ENCODE peak calls at places on chromosomes 7 and 10, in five cellular contexts. K is NB4, Y is astrocyte, Q is GM20000, L is natural killer cell. S is an unnamed sample.

GRCh38 chr7:110541962-110542361 is 549.0 kb upstream of the LRRN3 start:
- DNase-seq in K (no peak), Y (peak), Q (no peak), L (no peak), S (peak)

GRCh38 chr7:85600425-85600824 is 413.6 kb upstream of the SEMA3D start:
- DNase-seq in K (no peak), Y (no peak), Q (no peak), L (no peak), S (no peak)

GRCh38 chr7:20542594-20542993 is 72.9 kb upstream of the ABCB5 start:
- DNase-seq in K (no peak), Y (peak), Q (no peak), L (no peak), S (no peak)

GRCh38 chr7:121449304-121449703 is 53.2 kb upstream of the FAM3C start:
- DNase-seq in K (no peak), Y (no peak), Q (no peak), L (no peak), S (no peak)

GRCh38 chr10:46251857-46252847 is 34.6 kb upstream of the ANTXRL start:
- DNase-seq in K (no peak), Y (no peak), Q (no peak), L (no peak), S (no peak)

GRCh38 chr10:133010095-133010837 is 67.9 kb upstream of the CFAP46 start:
- DNase-seq in K (no peak), Y (no peak), Q (peak), L (no peak), S (no peak)

GRCh38 chr10:60937784-60938654 is 6.0 kb downstream of the RHOBTB1 start:
- DNase-seq in K (no peak), Y (peak), Q (no peak), L (no peak), S (no peak)

GRCh38 chr7:47905071-47905920 is 43.0 kb downstream of the PKD1L1 start:
- DNase-seq in K (no peak), Y (peak), Q (no peak), L (no peak), S (peak)

GRCh38 chr7:118861581-118861980 is 637.1 kb downstream of the ANKRD7 start:
- DNase-seq in K (no peak), Y (no peak), Q (no peak), L (no peak), S (no peak)

GRCh38 chr7:52831321-52831720 is 204.1 kb upstream of the POM121L12 start:
- DNase-seq in K (no peak), Y (peak), Q (no peak), L (no peak), S (no peak)

GRCh38 chr10:63716174-63716573 is 195.0 kb downstream of the REEP3 start:
- DNase-seq in K (peak), Y (no peak), Q (no peak), L (no peak), S (no peak)

GRCh38 chr7:129271500-129272355 is 46.9 kb downstream of the AHCYL2 start:
- DNase-seq in K (peak), Y (peak), Q (peak), L (peak), S (no peak)

GRCh38 chr10:3046941-3047621 is 20.3 kb upstream of the PFKP start:
- DNase-seq in K (no peak), Y (peak), Q (no peak), L (no peak), S (no peak)

GRCh38 chr7:130490287-130490686 is 1.6 kb upstream of the MEST start:
- DNase-seq in K (no peak), Y (peak), Q (no peak), L (no peak), S (no peak)

GRCh38 chr10:74103560-74104248 is 46.9 kb downstream of the AP3M1 start:
- DNase-seq in K (peak), Y (no peak), Q (peak), L (no peak), S (no peak)

GRCh38 chr7:41038211-41038610 is 664.7 kb downstream of the INHBA start:
- DNase-seq in K (no peak), Y (no peak), Q (no peak), L (no peak), S (no peak)

GRCh38 chr10:76788093-76788811 is 849.4 kb downstream of the KCNMA1 start:
- DNase-seq in K (no peak), Y (no peak), Q (no peak), L (no peak), S (no peak)

GRCh38 chr7:35716038-35716803 is 21.3 kb upstream of the HERPUD2 start:
- DNase-seq in K (no peak), Y (no peak), Q (no peak), L (no peak), S (no peak)

GRCh38 chr7:117719377-117719776 is 153.9 kb downstream of the CTTNBP2 start:
- DNase-seq in K (no peak), Y (no peak), Q (no peak), L (no peak), S (no peak)

GRCh38 chr7:117717341-117717740 is 155.9 kb downstream of the CTTNBP2 start:
- DNase-seq in K (no peak), Y (no peak), Q (no peak), L (no peak), S (no peak)

GRCh38 chr7:117718116-117718515 is 155.1 kb downstream of the CTTNBP2 start:
- DNase-seq in K (no peak), Y (no peak), Q (no peak), L (no peak), S (no peak)

GRCh38 chr7:117716707-117717294 is 156.4 kb downstream of the CTTNBP2 start:
- DNase-seq in K (no peak), Y (no peak), Q (no peak), L (no peak), S (no peak)

GRCh38 chr7:117715784-117716445 is 157.3 kb downstream of the CTTNBP2 start:
- DNase-seq in K (peak), Y (peak), Q (peak), L (no peak), S (peak)
- TF ChIP-seq CTCF in K (peak), Y (peak), Q (peak), L (no peak), S (peak)

GRCh38 chr10:114157912-114158311 is 16.1 kb downstream of the CCDC186 start:
- DNase-seq in K (no peak), Y (no peak), Q (no peak), L (no peak), S (no peak)
- TF ChIP-seq CTCF in K (no peak), Y (no peak), Q (no peak), L (no peak), S (no peak)

GRCh38 chr10:67306588-67307205 is 380.9 kb downstream of the LRRTM3 start:
- DNase-seq in K (peak), Y (no peak), Q (peak), L (no peak), S (no peak)
- TF ChIP-seq CTCF in K (peak), Y (peak), Q (peak), L (no peak), S (peak)

GRCh38 chr10:123451607-123452245 is 214.4 kb upstream of the GPR26 start:
- DNase-seq in K (no peak), Y (no peak), Q (no peak), L (no peak), S (no peak)
- TF ChIP-seq CTCF in K (no peak), Y (no peak), Q (no peak), L (no peak), S (no peak)

GRCh38 chr10:58588673-58589265 is 76.1 kb downstream of the BICC1 start:
- DNase-seq in K (peak), Y (no peak), Q (no peak), L (no peak), S (no peak)
- TF ChIP-seq CTCF in K (peak), Y (no peak), Q (no peak), L (no peak), S (no peak)

GRCh38 chr7:116583653-116584052 is 58.8 kb downstream of the CAV1 start:
- DNase-seq in K (peak), Y (no peak), Q (peak), L (no peak), S (no peak)

GRCh38 chr7:116584721-116585120 is 59.9 kb downstream of the CAV1 start:
- DNase-seq in K (no peak), Y (peak), Q (no peak), L (no peak), S (no peak)

GRCh38 chr7:116579835-116580234 is 55.0 kb downstream of the CAV1 start:
- DNase-seq in K (no peak), Y (no peak), Q (no peak), L (no peak), S (no peak)

GRCh38 chr7:116582806-116583444 is 58.1 kb downstream of the CAV1 start:
- DNase-seq in K (no peak), Y (peak), Q (no peak), L (no peak), S (peak)

DNA sequence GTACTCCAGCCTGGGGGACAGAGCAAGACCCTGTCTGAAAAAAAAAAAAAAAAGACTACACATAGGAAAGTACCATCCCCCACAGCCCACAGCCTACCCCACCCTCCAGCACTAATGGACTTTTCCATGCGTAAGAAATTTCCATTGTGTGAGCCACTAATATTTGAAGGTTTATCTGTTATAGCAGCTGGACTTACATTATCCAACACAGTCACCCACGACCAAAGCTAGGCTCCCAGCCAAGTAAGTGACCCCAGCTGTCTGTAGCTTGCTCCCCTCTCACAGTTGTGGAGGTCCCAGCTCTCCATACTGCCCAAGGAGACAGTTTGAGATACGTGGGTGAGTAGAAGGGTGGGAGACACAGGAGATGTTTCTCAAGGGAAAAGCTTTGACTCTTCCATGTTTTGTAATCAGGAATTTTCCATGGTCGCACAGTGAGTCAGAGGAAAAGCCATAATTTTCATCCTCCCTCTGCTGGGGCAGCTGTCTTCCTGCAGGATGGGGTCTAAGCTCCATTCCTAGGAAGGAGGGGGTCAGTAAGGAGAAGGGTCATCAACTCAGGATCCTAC is 57.4 kb downstream of the CAV1 start:
- DNase-seq in K (no peak), Y (peak), Q (no peak), L (no peak), S (no peak)
- TF ChIP-seq CTCF in K (no peak), Y (peak), Q (no peak), L (no peak), S (peak)

S was measured in AG04449.